ENCODE peak calls at places on chromosomes 7 and 10, in nine cellular contexts. One of them, this sample, is unnamed.

GRCh38 chr10:66852811-66853210 is 73.0 kb upstream of the LRRTM3 start:
- DNase-seq in stimulated activated CD8-positive, alpha-beta memory T cell treated with anti-CD3 and anti-CD28 coated beads, Interleukin-12 subunit alpha, Interleukin-12 subunit beta, amount 100 ng/mL, for 1 hour: no peak
- DNase-seq in NCI-H1417: no peak
- DNase-seq in iPS-NIHi11: no peak
- DNase-seq in AML-193: no peak
- DNase-seq in AG04449: no peak
- DNase-seq in stimulated activated CD4-positive, alpha-beta T cell treated with anti-CD3 and anti-CD28 coated beads, Interleukin-12 subunit alpha, Interleukin-12 subunit beta, amount 100 ng/mL, for 4 hours: no peak
- DNase-seq in LoVo: no peak
- DNase-seq in PC-3: no peak
- DNase-seq in this sample: no peak

GRCh38 chr10:63614371-63614891 is 93.2 kb downstream of the REEP3 start:
- DNase-seq in LoVo: no peak
- DNase-seq in iPS-NIHi11: no peak
- DNase-seq in stimulated activated CD4-positive, alpha-beta T cell treated with anti-CD3 and anti-CD28 coated beads, Interleukin-12 subunit alpha, Interleukin-12 subunit beta, amount 100 ng/mL, for 4 hours: no peak
- DNase-seq in AML-193: no peak
- DNase-seq in AG04449: no peak
- DNase-seq in PC-3: no peak
- DNase-seq in NCI-H1417: no peak
- DNase-seq in stimulated activated CD8-positive, alpha-beta memory T cell treated with anti-CD3 and anti-CD28 coated beads, Interleukin-12 subunit alpha, Interleukin-12 subunit beta, amount 100 ng/mL, for 1 hour: no peak
- DNase-seq in this sample: no peak

GRCh38 chr7:47602272-47603004 is 20.5 kb upstream of the TNS3 start:
- DNase-seq in stimulated activated CD4-positive, alpha-beta T cell treated with anti-CD3 and anti-CD28 coated beads, Interleukin-12 subunit alpha, Interleukin-12 subunit beta, amount 100 ng/mL, for 4 hours: no peak
- DNase-seq in AML-193: no peak
- DNase-seq in AG04449: no peak
- DNase-seq in NCI-H1417: no peak
- DNase-seq in LoVo: no peak
- DNase-seq in iPS-NIHi11: no peak
- DNase-seq in stimulated activated CD8-positive, alpha-beta memory T cell treated with anti-CD3 and anti-CD28 coated beads, Interleukin-12 subunit alpha, Interleukin-12 subunit beta, amount 100 ng/mL, for 1 hour: no peak
- DNase-seq in PC-3: no peak
- DNase-seq in this sample: no peak

GRCh38 chr10:46536171-46536570 is 20.3 kb downstream of the GPRIN2 start:
- DNase-seq in AML-193: no peak
- DNase-seq in stimulated activated CD4-positive, alpha-beta T cell treated with anti-CD3 and anti-CD28 coated beads, Interleukin-12 subunit alpha, Interleukin-12 subunit beta, amount 100 ng/mL, for 4 hours: no peak
- DNase-seq in iPS-NIHi11: no peak
- DNase-seq in PC-3: no peak
- DNase-seq in LoVo: no peak
- DNase-seq in stimulated activated CD8-positive, alpha-beta memory T cell treated with anti-CD3 and anti-CD28 coated beads, Interleukin-12 subunit alpha, Interleukin-12 subunit beta, amount 100 ng/mL, for 1 hour: no peak
- DNase-seq in NCI-H1417: no peak
- DNase-seq in AG04449: no peak
- DNase-seq in this sample: no peak

GRCh38 chr10:10788761-10789160 is 228.9 kb upstream of the CELF2 start:
- DNase-seq in NCI-H1417: no peak
- DNase-seq in LoVo: no peak
- DNase-seq in AG04449: no peak
- DNase-seq in iPS-NIHi11: no peak
- DNase-seq in AML-193: no peak
- DNase-seq in PC-3: no peak
- DNase-seq in stimulated activated CD4-positive, alpha-beta T cell treated with anti-CD3 and anti-CD28 coated beads, Interleukin-12 subunit alpha, Interleukin-12 subunit beta, amount 100 ng/mL, for 4 hours: no peak
- DNase-seq in stimulated activated CD8-positive, alpha-beta memory T cell treated with anti-CD3 and anti-CD28 coated beads, Interleukin-12 subunit alpha, Interleukin-12 subunit beta, amount 100 ng/mL, for 1 hour: no peak
- DNase-seq in this sample: no peak

GRCh38 chr7:146656988-146657387 is 540.4 kb downstream of the CNTNAP2 start:
- DNase-seq in LoVo: no peak
- DNase-seq in AML-193: no peak
- DNase-seq in stimulated activated CD8-positive, alpha-beta memory T cell treated with anti-CD3 and anti-CD28 coated beads, Interleukin-12 subunit alpha, Interleukin-12 subunit beta, amount 100 ng/mL, for 1 hour: no peak
- DNase-seq in iPS-NIHi11: no peak
- DNase-seq in PC-3: peak
- DNase-seq in stimulated activated CD4-positive, alpha-beta T cell treated with anti-CD3 and anti-CD28 coated beads, Interleukin-12 subunit alpha, Interleukin-12 subunit beta, amount 100 ng/mL, for 4 hours: no peak
- DNase-seq in AG04449: no peak
- DNase-seq in NCI-H1417: no peak
- DNase-seq in this sample: no peak

GRCh38 chr10:97574374-97575100 is 2.0 kb downstream of the ANKRD2 start:
- DNase-seq in iPS-NIHi11: peak
- DNase-seq in PC-3: peak
- DNase-seq in NCI-H1417: no peak
- DNase-seq in stimulated activated CD8-positive, alpha-beta memory T cell treated with anti-CD3 and anti-CD28 coated beads, Interleukin-12 subunit alpha, Interleukin-12 subunit beta, amount 100 ng/mL, for 1 hour: no peak
- DNase-seq in LoVo: peak
- DNase-seq in AML-193: no peak
- DNase-seq in AG04449: peak
- DNase-seq in stimulated activated CD4-positive, alpha-beta T cell treated with anti-CD3 and anti-CD28 coated beads, Interleukin-12 subunit alpha, Interleukin-12 subunit beta, amount 100 ng/mL, for 4 hours: no peak
- DNase-seq in this sample: no peak

GRCh38 chr7:127673902-127674301 is 21.9 kb downstream of the SND1 start:
- DNase-seq in stimulated activated CD8-positive, alpha-beta memory T cell treated with anti-CD3 and anti-CD28 coated beads, Interleukin-12 subunit alpha, Interleukin-12 subunit beta, amount 100 ng/mL, for 1 hour: no peak
- DNase-seq in NCI-H1417: no peak
- DNase-seq in PC-3: peak
- DNase-seq in iPS-NIHi11: no peak
- DNase-seq in AG04449: no peak
- DNase-seq in LoVo: no peak
- DNase-seq in AML-193: no peak
- DNase-seq in stimulated activated CD4-positive, alpha-beta T cell treated with anti-CD3 and anti-CD28 coated beads, Interleukin-12 subunit alpha, Interleukin-12 subunit beta, amount 100 ng/mL, for 4 hours: no peak
- DNase-seq in this sample: no peak

GRCh38 chr10:11509036-11509435 is 102.4 kb downstream of the USP6NL start:
- DNase-seq in stimulated activated CD4-positive, alpha-beta T cell treated with anti-CD3 and anti-CD28 coated beads, Interleukin-12 subunit alpha, Interleukin-12 subunit beta, amount 100 ng/mL, for 4 hours: no peak
- DNase-seq in AG04449: no peak
- DNase-seq in LoVo: no peak
- DNase-seq in NCI-H1417: no peak
- DNase-seq in PC-3: no peak
- DNase-seq in stimulated activated CD8-positive, alpha-beta memory T cell treated with anti-CD3 and anti-CD28 coated beads, Interleukin-12 subunit alpha, Interleukin-12 subunit beta, amount 100 ng/mL, for 1 hour: no peak
- DNase-seq in AML-193: no peak
- DNase-seq in iPS-NIHi11: no peak
- DNase-seq in this sample: no peak

GRCh38 chr7:81929386-81929785 is 159.5 kb upstream of the HGF start:
- DNase-seq in LoVo: no peak
- DNase-seq in AG04449: peak
- DNase-seq in stimulated activated CD8-positive, alpha-beta memory T cell treated with anti-CD3 and anti-CD28 coated beads, Interleukin-12 subunit alpha, Interleukin-12 subunit beta, amount 100 ng/mL, for 1 hour: no peak
- DNase-seq in NCI-H1417: no peak
- DNase-seq in AML-193: no peak
- DNase-seq in stimulated activated CD4-positive, alpha-beta T cell treated with anti-CD3 and anti-CD28 coated beads, Interleukin-12 subunit alpha, Interleukin-12 subunit beta, amount 100 ng/mL, for 4 hours: no peak
- DNase-seq in PC-3: no peak
- DNase-seq in iPS-NIHi11: no peak
- DNase-seq in this sample: no peak

GRCh38 chr10:16117305-16117695 is 257.0 kb upstream of the MINDY3 start:
- DNase-seq in NCI-H1417: no peak
- DNase-seq in AML-193: no peak
- DNase-seq in iPS-NIHi11: no peak
- DNase-seq in PC-3: no peak
- DNase-seq in AG04449: no peak
- DNase-seq in stimulated activated CD8-positive, alpha-beta memory T cell treated with anti-CD3 and anti-CD28 coated beads, Interleukin-12 subunit alpha, Interleukin-12 subunit beta, amount 100 ng/mL, for 1 hour: no peak
- DNase-seq in stimulated activated CD4-positive, alpha-beta T cell treated with anti-CD3 and anti-CD28 coated beads, Interleukin-12 subunit alpha, Interleukin-12 subunit beta, amount 100 ng/mL, for 4 hours: no peak
- DNase-seq in LoVo: no peak
- DNase-seq in this sample: no peak

GRCh38 chr7:29039747-29040569 is 81.8 kb upstream of the TRIL start:
- DNase-seq in LoVo: no peak
- DNase-seq in iPS-NIHi11: no peak
- DNase-seq in stimulated activated CD4-positive, alpha-beta T cell treated with anti-CD3 and anti-CD28 coated beads, Interleukin-12 subunit alpha, Interleukin-12 subunit beta, amount 100 ng/mL, for 4 hours: no peak
- DNase-seq in AG04449: no peak
- DNase-seq in PC-3: no peak
- DNase-seq in NCI-H1417: no peak
- DNase-seq in AML-193: no peak
- DNase-seq in stimulated activated CD8-positive, alpha-beta memory T cell treated with anti-CD3 and anti-CD28 coated beads, Interleukin-12 subunit alpha, Interleukin-12 subunit beta, amount 100 ng/mL, for 1 hour: no peak
- DNase-seq in this sample: no peak

GRCh38 chr10:131750973-131751826 is 149.6 kb upstream of the PPP2R2D start:
- DNase-seq in AG04449: no peak
- DNase-seq in stimulated activated CD4-positive, alpha-beta T cell treated with anti-CD3 and anti-CD28 coated beads, Interleukin-12 subunit alpha, Interleukin-12 subunit beta, amount 100 ng/mL, for 4 hours: no peak
- DNase-seq in AML-193: no peak
- DNase-seq in LoVo: no peak
- DNase-seq in iPS-NIHi11: no peak
- DNase-seq in stimulated activated CD8-positive, alpha-beta memory T cell treated with anti-CD3 and anti-CD28 coated beads, Interleukin-12 subunit alpha, Interleukin-12 subunit beta, amount 100 ng/mL, for 1 hour: no peak
- DNase-seq in NCI-H1417: no peak
- DNase-seq in PC-3: no peak
- DNase-seq in this sample: no peak

GRCh38 chr10:130777507-130778165 is 533.9 kb downstream of the TCERG1L start:
- DNase-seq in stimulated activated CD8-positive, alpha-beta memory T cell treated with anti-CD3 and anti-CD28 coated beads, Interleukin-12 subunit alpha, Interleukin-12 subunit beta, amount 100 ng/mL, for 1 hour: no peak
- DNase-seq in NCI-H1417: no peak
- DNase-seq in AG04449: no peak
- DNase-seq in AML-193: no peak
- DNase-seq in stimulated activated CD4-positive, alpha-beta T cell treated with anti-CD3 and anti-CD28 coated beads, Interleukin-12 subunit alpha, Interleukin-12 subunit beta, amount 100 ng/mL, for 4 hours: no peak
- DNase-seq in PC-3: no peak
- DNase-seq in LoVo: no peak
- DNase-seq in iPS-NIHi11: no peak
- DNase-seq in this sample: no peak

GRCh38 chr7:55111007-55111406 is 92.2 kb downstream of the EGFR start:
- DNase-seq in iPS-NIHi11: no peak
- DNase-seq in NCI-H1417: peak
- DNase-seq in AML-193: no peak
- DNase-seq in AG04449: peak
- DNase-seq in stimulated activated CD8-positive, alpha-beta memory T cell treated with anti-CD3 and anti-CD28 coated beads, Interleukin-12 subunit alpha, Interleukin-12 subunit beta, amount 100 ng/mL, for 1 hour: no peak
- DNase-seq in PC-3: no peak
- DNase-seq in stimulated activated CD4-positive, alpha-beta T cell treated with anti-CD3 and anti-CD28 coated beads, Interleukin-12 subunit alpha, Interleukin-12 subunit beta, amount 100 ng/mL, for 4 hours: no peak
- DNase-seq in LoVo: no peak
- DNase-seq in this sample: no peak

GRCh38 chr10:1061930-1062769 is 6.0 kb downstream of the WDR37 start:
- DNase-seq in iPS-NIHi11: no peak
- DNase-seq in AG04449: no peak
- DNase-seq in PC-3: no peak
- DNase-seq in stimulated activated CD8-positive, alpha-beta memory T cell treated with anti-CD3 and anti-CD28 coated beads, Interleukin-12 subunit alpha, Interleukin-12 subunit beta, amount 100 ng/mL, for 1 hour: no peak
- DNase-seq in LoVo: no peak
- DNase-seq in AML-193: no peak
- DNase-seq in stimulated activated CD4-positive, alpha-beta T cell treated with anti-CD3 and anti-CD28 coated beads, Interleukin-12 subunit alpha, Interleukin-12 subunit beta, amount 100 ng/mL, for 4 hours: no peak
- DNase-seq in NCI-H1417: no peak
- DNase-seq in this sample: no peak

GRCh38 chr10:131979336-131979735 is 2.4 kb downstream of the BNIP3 start:
- DNase-seq in AML-193: no peak
- DNase-seq in iPS-NIHi11: no peak
- DNase-seq in AG04449: no peak
- DNase-seq in NCI-H1417: no peak
- DNase-seq in stimulated activated CD8-positive, alpha-beta memory T cell treated with anti-CD3 and anti-CD28 coated beads, Interleukin-12 subunit alpha, Interleukin-12 subunit beta, amount 100 ng/mL, for 1 hour: no peak
- DNase-seq in PC-3: no peak
- DNase-seq in stimulated activated CD4-positive, alpha-beta T cell treated with anti-CD3 and anti-CD28 coated beads, Interleukin-12 subunit alpha, Interleukin-12 subunit beta, amount 100 ng/mL, for 4 hours: no peak
- DNase-seq in LoVo: no peak
- DNase-seq in this sample: no peak

GRCh38 chr7:31825576-31825975 is 138.6 kb downstream of the PPP1R17 start:
- DNase-seq in PC-3: no peak
- DNase-seq in LoVo: no peak
- DNase-seq in stimulated activated CD4-positive, alpha-beta T cell treated with anti-CD3 and anti-CD28 coated beads, Interleukin-12 subunit alpha, Interleukin-12 subunit beta, amount 100 ng/mL, for 4 hours: no peak
- DNase-seq in NCI-H1417: no peak
- DNase-seq in stimulated activated CD8-positive, alpha-beta memory T cell treated with anti-CD3 and anti-CD28 coated beads, Interleukin-12 subunit alpha, Interleukin-12 subunit beta, amount 100 ng/mL, for 1 hour: no peak
- DNase-seq in iPS-NIHi11: no peak
- DNase-seq in AML-193: no peak
- DNase-seq in AG04449: no peak
- DNase-seq in this sample: no peak

GRCh38 chr7:84524714-84525694 is 330.4 kb upstream of the SEMA3A start:
- DNase-seq in AG04449: peak
- DNase-seq in stimulated activated CD4-positive, alpha-beta T cell treated with anti-CD3 and anti-CD28 coated beads, Interleukin-12 subunit alpha, Interleukin-12 subunit beta, amount 100 ng/mL, for 4 hours: no peak
- DNase-seq in NCI-H1417: no peak
- DNase-seq in stimulated activated CD8-positive, alpha-beta memory T cell treated with anti-CD3 and anti-CD28 coated beads, Interleukin-12 subunit alpha, Interleukin-12 subunit beta, amount 100 ng/mL, for 1 hour: no peak
- DNase-seq in iPS-NIHi11: no peak
- DNase-seq in AML-193: no peak
- DNase-seq in PC-3: peak
- DNase-seq in LoVo: no peak
- DNase-seq in this sample: no peak

GRCh38 chr7:45092100-45092930 is 3.5 kb upstream of the NACAD start:
- DNase-seq in iPS-NIHi11: peak
- DNase-seq in stimulated activated CD4-positive, alpha-beta T cell treated with anti-CD3 and anti-CD28 coated beads, Interleukin-12 subunit alpha, Interleukin-12 subunit beta, amount 100 ng/mL, for 4 hours: no peak
- DNase-seq in NCI-H1417: no peak
- DNase-seq in AML-193: no peak
- DNase-seq in PC-3: peak
- DNase-seq in stimulated activated CD8-positive, alpha-beta memory T cell treated with anti-CD3 and anti-CD28 coated beads, Interleukin-12 subunit alpha, Interleukin-12 subunit beta, amount 100 ng/mL, for 1 hour: no peak
- DNase-seq in AG04449: no peak
- DNase-seq in LoVo: peak
- DNase-seq in this sample: no peak

GRCh38 chr7:128755816-128756476 is 16.8 kb downstream of the CALU start:
- DNase-seq in NCI-H1417: no peak
- DNase-seq in AG04449: peak
- DNase-seq in LoVo: no peak
- DNase-seq in PC-3: no peak
- DNase-seq in AML-193: no peak
- DNase-seq in stimulated activated CD8-positive, alpha-beta memory T cell treated with anti-CD3 and anti-CD28 coated beads, Interleukin-12 subunit alpha, Interleukin-12 subunit beta, amount 100 ng/mL, for 1 hour: no peak
- DNase-seq in stimulated activated CD4-positive, alpha-beta T cell treated with anti-CD3 and anti-CD28 coated beads, Interleukin-12 subunit alpha, Interleukin-12 subunit beta, amount 100 ng/mL, for 4 hours: no peak
- DNase-seq in iPS-NIHi11: no peak
- DNase-seq in this sample: no peak

GRCh38 chr7:106757846-106758245 is 96.9 kb upstream of the CCDC71L start:
- DNase-seq in PC-3: no peak
- DNase-seq in NCI-H1417: no peak
- DNase-seq in stimulated activated CD4-positive, alpha-beta T cell treated with anti-CD3 and anti-CD28 coated beads, Interleukin-12 subunit alpha, Interleukin-12 subunit beta, amount 100 ng/mL, for 4 hours: no peak
- DNase-seq in iPS-NIHi11: no peak
- DNase-seq in AG04449: no peak
- DNase-seq in AML-193: peak
- DNase-seq in stimulated activated CD8-positive, alpha-beta memory T cell treated with anti-CD3 and anti-CD28 coated beads, Interleukin-12 subunit alpha, Interleukin-12 subunit beta, amount 100 ng/mL, for 1 hour: no peak
- DNase-seq in LoVo: no peak
- DNase-seq in this sample: no peak